ENCODE peak calls at places on chromosomes 16 and 17, in six cellular contexts. U is choroid plexus epithelial cell, K is heart right ventricle, R is RWPE2, Z is fibroblast of villous mesenchyme, F is lower lobe of right lung. I is an unnamed sample.

GRCh38 chr16:4351880-4352279 is 759 bp upstream of the PAM16 start:
- DNase-seq in F (no peak), U (no peak), K (no peak), Z (no peak), R (no peak), I (peak)

GRCh38 chr16:57791156-57791902 is 11.0 kb downstream of the KIFC3 start:
- DNase-seq in U (no peak), F (no peak), Z (no peak), R (no peak), K (peak), I (no peak)

GRCh38 chr16:87457724-87458423 is 35.0 kb downstream of the ZCCHC14 start:
- DNase-seq in R (peak), K (no peak), U (peak), Z (peak), F (no peak), I (peak)

GRCh38 chr17:37481001-37481665 is 8.6 kb upstream of the DUSP14 start:
- DNase-seq in K (no peak), Z (peak), R (no peak), F (no peak), U (no peak), I (peak)

GRCh38 chr17:59668816-59669215 is 38.4 kb downstream of the PTRH2 start:
- DNase-seq in F (no peak), R (no peak), U (peak), K (no peak), Z (peak), I (peak)

GRCh38 chr16:20507280-20507679 is 56.0 kb downstream of the ACSM2A start:
- DNase-seq in U (no peak), F (no peak), K (no peak), Z (no peak), R (no peak), I (no peak)

GRCh38 chr17:17808706-17809432 is 27.9 kb downstream of the SREBF1 start:
- DNase-seq in U (no peak), K (no peak), R (no peak), Z (no peak), F (no peak), I (peak)

GRCh38 chr17:10144976-10145375 is 53.4 kb downstream of the GAS7 start:
- DNase-seq in U (no peak), K (no peak), Z (no peak), F (no peak), R (no peak), I (no peak)

GRCh38 chr16:47490471-47490870 is 29.3 kb downstream of the PHKB start:
- DNase-seq in R (no peak), U (no peak), F (no peak), K (no peak), Z (no peak), I (no peak)

GRCh38 chr16:29641561-29641960 is 21.5 kb upstream of the SPN start:
- DNase-seq in U (peak), K (no peak), R (no peak), Z (peak), F (no peak), I (no peak)

GRCh38 chr17:17767497-17768286 is 69.1 kb downstream of the SREBF1 start:
- DNase-seq in U (no peak), Z (no peak), R (no peak), K (no peak), F (no peak), I (no peak)

DNA sequence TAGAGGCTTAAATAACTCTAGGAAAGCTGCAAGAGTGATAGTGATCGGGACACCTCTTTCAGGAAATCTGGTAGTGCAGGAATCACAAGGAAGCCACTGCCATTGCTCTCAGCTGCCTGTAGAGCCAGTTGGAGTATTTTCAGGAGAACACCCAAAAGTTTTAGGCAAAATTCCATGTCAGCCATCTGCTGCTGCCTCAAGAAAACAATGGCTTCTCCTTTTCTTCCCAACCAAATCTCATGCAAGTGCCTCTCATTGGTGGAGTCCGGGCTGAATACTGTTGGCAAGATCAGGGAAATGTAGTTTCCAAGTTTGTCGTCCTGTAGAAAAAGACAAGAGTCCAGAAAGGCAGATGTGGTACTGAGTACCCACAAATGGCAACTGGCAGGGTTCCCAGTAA is 54.9 kb upstream of the TANC2 start:
- DNase-seq in U (no peak), R (no peak), Z (no peak), F (no peak), K (no peak), I (peak)
- H3K4me3 ChIP-seq in U (no peak), R (no peak), Z (no peak), F (no peak), K (no peak), I (no peak)

GRCh38 chr17:73759324-73760185 is 115.3 kb upstream of the SDK2 start:
- DNase-seq in R (no peak), Z (no peak), U (no peak), K (no peak), F (no peak), I (no peak)

GRCh38 chr17:73758245-73758644 is 114.0 kb upstream of the SDK2 start:
- DNase-seq in Z (no peak), R (no peak), K (no peak), F (no peak), U (no peak), I (no peak)

GRCh38 chr17:73757324-73757942 is 113.2 kb upstream of the SDK2 start:
- DNase-seq in Z (no peak), U (no peak), F (no peak), K (no peak), R (no peak), I (no peak)

GRCh38 chr17:73754886-73755285 is 110.6 kb upstream of the SDK2 start:
- DNase-seq in K (no peak), F (no peak), R (no peak), U (no peak), Z (no peak), I (no peak)

DNA sequence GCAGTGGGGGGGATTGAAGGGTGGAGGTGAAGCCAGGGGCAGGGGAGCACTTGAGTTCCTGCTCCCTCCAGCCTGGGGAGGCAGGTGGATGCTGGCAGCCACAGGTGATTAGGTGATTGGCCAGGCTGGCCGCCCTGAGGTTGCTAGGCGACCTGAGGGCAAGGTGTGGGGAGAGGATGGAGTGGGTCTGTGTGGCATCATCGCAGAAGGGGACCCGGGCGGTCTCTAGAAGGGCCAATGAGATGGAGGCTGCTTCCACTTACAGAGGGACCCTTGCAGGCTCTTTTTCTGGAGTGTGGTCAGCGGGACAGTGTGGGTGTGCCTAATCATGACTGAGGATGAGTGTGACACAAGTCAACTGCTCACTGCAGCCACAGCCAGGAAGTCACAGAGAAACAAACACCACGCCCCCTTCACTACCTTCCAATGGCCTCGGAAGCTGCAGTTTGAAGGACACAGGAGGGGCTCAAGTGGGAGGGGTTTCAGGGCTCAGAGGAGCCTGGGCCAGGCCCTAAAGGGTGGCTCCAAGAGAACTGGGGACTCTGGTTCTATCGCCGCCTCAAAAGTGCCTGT is 116.0 kb upstream of the SDK2 start:
- DNase-seq in R (no peak), K (no peak), U (no peak), F (no peak), Z (no peak), I (no peak)
- TF ChIP-seq CTCF in R (no peak), K (no peak), U (no peak), F (no peak), Z (no peak), I (no peak)

DNA sequence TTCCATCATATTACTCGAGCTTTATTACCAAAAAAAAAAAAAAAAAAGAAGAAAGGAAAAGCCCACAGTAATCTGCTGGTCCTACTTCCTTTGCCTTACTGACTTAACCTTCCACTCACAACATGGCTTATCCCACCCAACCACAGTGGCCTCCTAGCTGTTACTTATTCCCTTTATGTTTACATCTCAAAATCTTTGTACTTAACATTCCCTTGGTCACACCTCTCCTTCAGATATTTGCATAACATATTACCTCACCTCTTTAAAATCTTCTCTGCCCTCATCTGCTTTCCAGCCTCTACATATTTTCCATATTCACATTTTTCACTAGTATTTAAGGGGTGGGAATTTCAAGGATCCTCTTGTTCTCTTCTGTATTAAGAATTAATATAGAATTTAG is 327.0 kb upstream of the TBX2 start:
- DNase-seq in F (no peak), K (no peak), R (no peak), U (peak), Z (peak), I (no peak)
- H3K4me3 ChIP-seq in F (no peak), K (no peak), R (no peak), U (no peak), Z (no peak), I (no peak)

DNA sequence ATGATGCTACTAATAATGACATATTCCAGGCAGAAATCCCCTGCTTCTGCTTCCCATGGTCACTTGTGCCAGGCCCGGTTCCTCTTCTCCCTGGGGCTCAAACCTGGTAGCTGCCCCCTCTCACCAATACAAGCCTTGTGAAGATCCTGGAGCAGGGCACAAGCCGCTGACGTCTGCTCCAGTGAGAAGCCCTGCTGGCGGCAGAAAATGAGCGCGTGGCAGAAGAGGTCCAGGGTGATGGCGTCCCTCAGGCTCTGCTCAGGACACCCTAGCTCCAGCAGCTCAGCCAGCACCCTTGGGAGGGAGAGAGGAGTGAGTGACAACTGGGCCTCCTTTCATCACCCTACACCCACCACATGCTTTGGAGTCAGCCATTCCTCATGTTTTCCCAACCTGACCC is 1.7 kb downstream of the CFAP119 start:
- DNase-seq in Z (no peak), U (no peak), K (no peak), F (no peak), R (peak), I (no peak)
- TF ChIP-seq CTCF in Z (no peak), U (no peak), K (no peak), F (no peak), R (no peak), I (no peak)

DNA sequence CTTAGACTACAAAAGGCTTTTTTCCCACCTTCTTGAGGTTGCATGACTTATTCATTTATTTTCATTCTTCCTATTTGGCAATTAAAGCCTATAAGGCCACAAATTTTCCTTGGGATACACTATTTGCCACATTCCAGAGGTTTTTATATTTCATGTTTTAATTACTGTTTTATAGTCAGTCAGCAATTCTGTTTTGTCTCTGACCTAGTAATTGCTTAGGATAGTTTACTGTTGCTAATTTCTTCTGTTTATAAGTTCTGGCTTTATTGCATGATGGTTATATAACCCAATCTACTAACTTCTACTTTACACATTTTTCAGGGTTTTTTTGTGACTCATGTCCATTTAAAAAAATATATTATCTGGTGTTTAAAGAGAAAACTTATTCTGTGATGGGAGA is 2.5 kb downstream of the ZNF23 start:
- DNase-seq in R (no peak), K (no peak), U (no peak), F (no peak), Z (peak), I (no peak)
- H3K4me3 ChIP-seq in R (no peak), K (no peak), U (no peak), F (no peak), Z (no peak), I (no peak)